ENCODE peak calls at places on chromosomes 13 and 19, in eight cellular contexts. Q, F, C, B, S, A, Y and N are unnamed samples.

GRCh38 chr19:48837081-48837524 is 812 bp upstream of the HSD17B14 start:
- DNase-seq in A (peak), C (peak), F (peak), S (peak), Y (no peak), Q (peak), B (peak), N (no peak)

GRCh38 chr19:13764821-13765394 is 586 bp downstream of the MRI1 start:
- DNase-seq in Y (no peak), F (no peak), S (no peak), A (peak), Q (peak), C (no peak), B (no peak), N (no peak)

GRCh38 chr13:51599444-51600176 is 15.3 kb downstream of the WDFY2 start:
- DNase-seq in S (no peak), A (no peak), C (no peak), Q (no peak), Y (no peak), F (no peak), B (no peak), N (no peak)

GRCh38 chr13:39505151-39505550 is 97.8 kb downstream of the LHFPL6 start:
- DNase-seq in S (no peak), C (no peak), Y (no peak), A (no peak), Q (no peak), F (no peak), B (no peak), N (no peak)

GRCh38 chr19:19381007-19381926 is 24.2 kb upstream of the GATAD2A start:
- DNase-seq in B (no peak), C (no peak), Y (no peak), Q (no peak), A (peak), S (no peak), F (peak), N (no peak)

GRCh38 chr13:40611635-40612422 is 54.6 kb downstream of the FOXO1 start:
- DNase-seq in F (no peak), Y (no peak), Q (no peak), C (no peak), A (no peak), S (no peak), B (no peak), N (no peak)

GRCh38 chr13:46022476-46022875 is 30.1 kb downstream of the ZC3H13 start:
- DNase-seq in Y (no peak), A (no peak), F (no peak), Q (no peak), S (no peak), C (no peak), B (no peak), N (no peak)

GRCh38 chr19:30225615-30226463 is 146.3 kb upstream of the ZNF536 start:
- DNase-seq in A (no peak), B (no peak), C (no peak), S (no peak), F (peak), Q (no peak), Y (no peak), N (no peak)

GRCh38 chr19:7859766-7860165 is 14.4 kb downstream of the PRR36 start:
- DNase-seq in C (no peak), Y (no peak), Q (no peak), F (no peak), B (no peak), S (no peak), A (no peak), N (no peak)

GRCh38 chr19:55579766-55580621 is 654 bp downstream of the ZNF579 start:
- DNase-seq in A (no peak), Q (peak), Y (no peak), F (peak), B (no peak), S (no peak), C (no peak), N (no peak)

GRCh38 chr19:16584825-16585801 is 12.9 kb upstream of the SLC35E1 start:
- DNase-seq in B (no peak), S (no peak), A (no peak), C (no peak), Q (no peak), F (no peak), Y (no peak), N (no peak)

GRCh38 chr13:30857636-30858035 is 48.4 kb upstream of the MEDAG start:
- DNase-seq in Q (no peak), A (no peak), C (no peak), F (no peak), S (no peak), B (no peak), Y (no peak), N (no peak)

GRCh38 chr19:44748426-44749254 is at the start of gene BCL3:
- DNase-seq in A (peak), F (no peak), Q (no peak), S (peak), Y (no peak), C (peak), B (no peak), N (peak)

GRCh38 chr13:72383646-72384045 is 343.8 kb downstream of the MZT1 start:
- DNase-seq in B (no peak), C (no peak), S (no peak), A (no peak), F (no peak), Q (no peak), Y (no peak), N (no peak)

GRCh38 chr13:47656651-47657050 is 344.4 kb downstream of the SUCLA2 start:
- DNase-seq in A (no peak), B (no peak), Y (no peak), Q (no peak), S (no peak), F (no peak), C (no peak), N (no peak)